ENCODE peak calls at places on chromosomes 11 and 22, in six cellular contexts. I is IMR-90, T is H1, U is H9, B is neuronal stem cell, P is mesenchymal stem cell. H is an unnamed sample.

GRCh38 chr11:65206901-65207300 is 25.2 kb downstream of the CAPN1 start:
- DNase-seq in I (no peak), P (no peak), B (no peak), T (no peak), U (no peak), H (no peak)

GRCh38 chr11:31958086-31958735 is 132.7 kb upstream of the RCN1 start:
- DNase-seq in I (peak; percentile 29), T (peak; percentile 47), P (peak; percentile 24), B (peak; percentile 74), U (peak; percentile 79), H (peak; percentile 32)

GRCh38 chr11:56917708-56918450 is 70.8 kb upstream of the OR5AK2 start:
- DNase-seq in T (no peak), U (no peak), I (no peak), B (no peak), P (no peak), H (no peak)

GRCh38 chr22:39106326-39106725 is 9.3 kb downstream of the APOBEC3H start:
- DNase-seq in U (no peak), I (no peak), B (no peak), P (no peak), T (no peak), H (no peak)

GRCh38 chr11:119356349-119357031 is 10.0 kb upstream of the MFRP start:
- DNase-seq in I (peak; percentile 66), T (no peak), U (peak; percentile 90), P (peak; percentile 81), B (peak; percentile 72), H (peak; percentile 60)

GRCh38 chr11:43576834-43577521 is 103.6 kb upstream of the HSD17B12 start:
- DNase-seq in U (peak; percentile 86), P (peak; percentile 55), B (peak; percentile 79), I (peak; percentile 49), T (no peak), H (peak; percentile 12)

GRCh38 chr22:50085211-50085999 is at the start of gene MLC1:
- DNase-seq in B (no peak), I (peak; percentile 25), U (no peak), P (no peak), T (no peak), H (no peak)

GRCh38 chr11:66264893-66265292 is 3.5 kb upstream of the RAB1B start:
- DNase-seq in T (no peak), I (no peak), U (peak; percentile 85), P (no peak), B (no peak), H (no peak)

GRCh38 chr11:748007-748359 is 719 bp downstream of the TALDO1 start:
- DNase-seq in U (no peak), P (peak; percentile 53), T (no peak), I (no peak), B (no peak), H (peak; percentile 11)

GRCh38 chr11:93330446-93330984 is at the start of gene DEUP1:
- DNase-seq in P (peak; percentile 26), B (peak; percentile 58), U (peak; percentile 55), T (no peak), I (no peak), H (peak; percentile 21)

GRCh38 chr11:65492637-65493366 is 6.0 kb upstream of the MALAT1 start:
- DNase-seq in B (no peak), U (no peak), P (peak; percentile 95), I (peak; percentile 89), T (no peak), H (peak; percentile 91)

GRCh38 chr11:74255741-74256369 is 55.6 kb downstream of the P4HA3 start:
- DNase-seq in B (peak; percentile 54), T (peak; percentile 17), I (peak; percentile 63), P (peak; percentile 59), U (peak; percentile 40), H (peak; percentile 32)

GRCh38 chr11:17556999-17557398 is 9.9 kb downstream of the OTOG start:
- DNase-seq in B (no peak), P (no peak), I (no peak), U (no peak), T (no peak), H (no peak)

GRCh38 chr22:21444701-21445436 is 22.3 kb upstream of the TMEM191C start:
- DNase-seq in B (no peak), P (no peak), I (no peak), T (no peak), U (peak; percentile 22), H (no peak)

GRCh38 chr11:1040428-1041148 is 4.1 kb upstream of the MUC6 start:
- DNase-seq in U (no peak), P (no peak), T (no peak), B (no peak), I (no peak), H (no peak)

GRCh38 chr22:20577549-20577975 is 70.2 kb downstream of the MED15 start:
- DNase-seq in I (no peak), U (no peak), T (no peak), P (no peak), B (no peak), H (no peak)

GRCh38 chr11:92739020-92739419 is 230.4 kb upstream of the MTNR1B start:
- DNase-seq in I (peak; percentile 29), B (no peak), P (no peak), T (no peak), U (no peak), H (peak; percentile 65)

GRCh38 chr22:45867118-45867905 is 109.7 kb downstream of the WNT7B start:
- DNase-seq in T (no peak), I (no peak), U (peak; percentile 51), P (peak; percentile 41), B (no peak), H (no peak)

GRCh38 chr11:75919525-75919924 is 104.5 kb downstream of the UVRAG start:
- DNase-seq in U (no peak), B (no peak), P (no peak), I (peak; percentile 20), T (no peak), H (no peak)

GRCh38 chr11:63846897-63847296 is 8.0 kb downstream of the MARK2 start:
- DNase-seq in T (no peak), P (no peak), B (no peak), I (no peak), U (no peak), H (no peak)
- H3K4me2 ChIP-seq in T (peak overlapping the region; percentile 78), P (no peak overlapping the region), B (no peak overlapping the region), I (no peak overlapping the region), U (peak overlapping the region; percentile 23), H (peak overlapping the region; percentile 67)

DNA sequence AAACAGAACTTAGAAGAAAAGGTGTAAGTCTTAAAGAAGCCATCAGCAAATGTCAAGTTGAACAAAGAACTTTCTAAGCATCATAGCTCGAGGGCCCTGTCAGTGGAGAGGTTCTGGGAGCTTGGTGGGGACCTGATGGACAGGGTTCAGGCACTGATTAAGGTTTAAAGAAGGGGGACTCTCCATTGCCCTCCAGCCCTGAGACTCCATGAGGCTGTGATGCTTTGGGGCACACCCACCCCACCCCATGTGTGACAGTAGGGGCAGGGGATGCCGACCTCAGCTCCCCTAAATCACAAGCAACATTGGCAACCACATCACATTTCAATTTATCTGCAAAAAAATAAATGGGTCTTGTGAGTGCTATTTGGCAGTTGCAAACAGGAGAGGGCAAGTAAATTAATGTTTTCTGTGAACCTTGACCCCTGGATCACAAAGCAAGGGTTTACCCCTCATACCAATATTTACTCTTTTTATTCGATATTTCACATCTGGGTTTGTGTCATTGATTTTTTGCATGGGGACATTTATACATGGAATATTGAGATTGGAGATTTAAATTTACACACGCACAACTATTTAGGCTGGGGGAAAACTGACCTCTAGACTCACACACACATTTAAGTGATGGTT is 37.1 kb upstream of the ANO1 start:
- DNase-seq in T (no peak), U (no peak), I (no peak), P (no peak), B (no peak), H (no peak)
- H3K9me3 ChIP-seq in T (peaks cover 14% of the 10 kb centered on the region), U (peaks cover 27% of the 10 kb centered on the region), I (peaks cover 42% of the 10 kb centered on the region), P (peaks cover 89% of the 10 kb centered on the region), B (peaks cover 14% of the 10 kb centered on the region), H (peaks cover 17% of the 10 kb centered on the region)

GRCh38 chr11:12680940-12681258 is 6.7 kb downstream of the TEAD1 start:
- DNase-seq in T (no peak), P (no peak), I (no peak), B (no peak), U (no peak), H (peak; percentile 43)

GRCh38 chr11:12682288-12682687 is 8.1 kb downstream of the TEAD1 start:
- DNase-seq in P (no peak), B (no peak), T (no peak), U (no peak), I (no peak), H (peak; percentile 51)

GRCh38 chr11:12682730-12683500 is 8.7 kb downstream of the TEAD1 start:
- DNase-seq in U (no peak), T (no peak), P (no peak), I (no peak), B (no peak), H (peak; percentile 96)

GRCh38 chr11:12680246-12680939 is 6.2 kb downstream of the TEAD1 start:
- DNase-seq in B (peak; percentile 85), P (peak; percentile 96), U (peak; percentile 96), T (peak; percentile 86), I (peak; percentile 91), H (peak; percentile 75)

GRCh38 chr11:12681462-12681861 is 7.2 kb downstream of the TEAD1 start:
- DNase-seq in T (no peak), B (no peak), P (no peak), I (no peak), U (no peak), H (peak; percentile 32)
- H3K4ac ChIP-seq in T (peak overlapping the region; percentile 24), B (no peak overlapping the region), P (peak overlapping the region; percentile 54), I (peak overlapping the region; percentile 17), U (no peak overlapping the region), H (peak overlapping the region; percentile 61)

DNA sequence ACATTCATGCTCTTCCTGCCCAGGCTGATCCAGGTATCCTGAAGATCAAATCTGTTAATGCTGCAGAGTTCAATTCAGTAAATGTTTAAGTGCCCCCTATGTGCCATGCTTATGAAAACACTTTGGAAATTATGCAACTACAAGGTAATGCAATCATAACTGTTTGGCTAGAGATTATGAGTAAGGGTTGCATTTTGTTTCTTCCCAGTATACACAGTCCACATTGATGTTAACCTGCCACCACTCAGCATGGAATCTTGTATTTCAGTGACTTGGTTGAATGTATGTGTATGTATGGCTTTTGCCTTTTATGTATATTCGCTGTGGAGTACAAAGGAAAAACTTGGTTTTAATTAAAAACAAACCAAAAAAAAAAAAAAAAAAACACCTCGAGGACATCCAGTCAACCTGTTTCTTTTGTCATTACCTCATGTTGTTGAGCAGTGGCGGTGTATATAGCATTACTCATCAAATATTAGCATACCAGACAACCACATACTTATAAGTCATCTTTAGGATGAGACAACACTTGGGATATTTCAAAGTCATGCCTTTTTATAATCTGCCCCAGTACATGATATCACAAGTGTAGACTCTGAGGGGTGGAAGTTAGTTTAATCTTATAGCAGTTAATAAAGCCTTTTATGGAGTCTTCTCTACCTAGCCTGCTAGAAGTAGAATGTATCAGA is 86.1 kb upstream of the HORMAD2 start:
- DNase-seq in T (no peak), B (no peak), I (peak; percentile 89), P (peak; percentile 74), U (no peak), H (no peak)
- H3K4me2 ChIP-seq in T (no peak overlapping the region), B (no peak overlapping the region), I (peak overlapping the region; percentile 39), P (no peak overlapping the region), U (no peak overlapping the region), H (no peak overlapping the region)

GRCh38 chr11:113572349-113572748 is 97.2 kb upstream of the DRD2 start:
- DNase-seq in T (no peak), U (no peak), B (no peak), P (no peak), I (no peak), H (no peak)
- H3K9me3 ChIP-seq in T (no peaks in the 10 kb centered on the region), U (no peaks in the 10 kb centered on the region), B (no peaks in the 10 kb centered on the region), P (no peaks in the 10 kb centered on the region), I (no peaks in the 10 kb centered on the region), H (no peaks in the 10 kb centered on the region)

GRCh38 chr11:2534131-2534956 is 89.5 kb downstream of the KCNQ1 start:
- DNase-seq in B (no peak), U (peak; percentile 67), T (no peak), I (no peak), P (peak; percentile 9), H (peak; percentile 99)
- H3K4ac ChIP-seq in B (peak overlapping the region; percentile 56), U (no peak overlapping the region), T (peak overlapping the region; percentile 53), I (peak overlapping the region; percentile 73), P (peak overlapping the region; percentile 95), H (peak overlapping the region; percentile 35)

H was measured in trophoblast cell.